ENCODE peak calls at places on chromosomes 5 and 9, in six cellular contexts. R, M, U, F, O and I are unnamed samples. For H3K27me3, the result is how much of the 10 kb centered on the place peaks cover.

GRCh38 chr5:111704452-111705085 is 52.4 kb downstream of the NREP start:
- DNase-seq in R (no peak), M (no peak), U (no peak), F (no peak), O (no peak), I (no peak)

GRCh38 chr5:30960041-30960440 is 233.4 kb upstream of the CDH6 start:
- DNase-seq in R (no peak), M (no peak), U (no peak), F (no peak), O (no peak), I (no peak)

GRCh38 chr9:5518937-5519319 is 8.6 kb downstream of the PDCD1LG2 start:
- DNase-seq in R (no peak), M (no peak), U (no peak), F (no peak), O (no peak), I (no peak)

GRCh38 chr9:94800424-94801117 is 74.1 kb downstream of the AOPEP start:
- DNase-seq in R (no peak), M (no peak), U (peak), F (no peak), O (no peak), I (no peak)

GRCh38 chr9:137919095-137919465 is 41.5 kb downstream of the CACNA1B start:
- DNase-seq in R (no peak), M (no peak), U (no peak), F (no peak), O (no peak), I (no peak)

GRCh38 chr5:144011348-144011861 is 159.1 kb downstream of the YIPF5 start:
- DNase-seq in R (no peak), M (no peak), U (no peak), F (no peak), O (no peak), I (no peak)

GRCh38 chr9:33202552-33203300 is 35.6 kb upstream of the B4GALT1 start:
- DNase-seq in R (no peak), M (no peak), U (no peak), F (no peak), O (no peak), I (no peak)

GRCh38 chr9:33143241-33143642 is 23.9 kb downstream of the B4GALT1 start:
- DNase-seq in R (no peak), M (peak), U (no peak), F (no peak), O (no peak), I (peak)

GRCh38 chr5:53479656-53480473 is 564 bp upstream of the FST start:
- DNase-seq in R (peak), M (peak), U (peak), F (no peak), O (no peak), I (no peak)

GRCh38 chr5:139395844-139396640 is 1.1 kb upstream of the PROB1 start:
- DNase-seq in R (no peak), M (no peak), U (peak), F (no peak), O (no peak), I (no peak)

GRCh38 chr5:139392678-139393496 is 2.0 kb downstream of the PROB1 start:
- DNase-seq in R (peak), M (peak), U (peak), F (peak), O (no peak), I (no peak)

GRCh38 chr5:139394654-139395566 is at the start of gene PROB1:
- DNase-seq in R (no peak), M (no peak), U (peak), F (no peak), O (no peak), I (no peak)

GRCh38 chr5:139393497-139394122 is 1.3 kb downstream of the PROB1 start:
- DNase-seq in R (no peak), M (no peak), U (no peak), F (no peak), O (no peak), I (no peak)

GRCh38 chr5:139394123-139394653 is 716 bp downstream of the PROB1 start:
- DNase-seq in R (no peak), M (peak), U (peak), F (peak), O (no peak), I (no peak)
- H3K4me3 ChIP-seq in R (no peak), M (peak), U (peak), F (peak), O (peak), I (peak)

DNA sequence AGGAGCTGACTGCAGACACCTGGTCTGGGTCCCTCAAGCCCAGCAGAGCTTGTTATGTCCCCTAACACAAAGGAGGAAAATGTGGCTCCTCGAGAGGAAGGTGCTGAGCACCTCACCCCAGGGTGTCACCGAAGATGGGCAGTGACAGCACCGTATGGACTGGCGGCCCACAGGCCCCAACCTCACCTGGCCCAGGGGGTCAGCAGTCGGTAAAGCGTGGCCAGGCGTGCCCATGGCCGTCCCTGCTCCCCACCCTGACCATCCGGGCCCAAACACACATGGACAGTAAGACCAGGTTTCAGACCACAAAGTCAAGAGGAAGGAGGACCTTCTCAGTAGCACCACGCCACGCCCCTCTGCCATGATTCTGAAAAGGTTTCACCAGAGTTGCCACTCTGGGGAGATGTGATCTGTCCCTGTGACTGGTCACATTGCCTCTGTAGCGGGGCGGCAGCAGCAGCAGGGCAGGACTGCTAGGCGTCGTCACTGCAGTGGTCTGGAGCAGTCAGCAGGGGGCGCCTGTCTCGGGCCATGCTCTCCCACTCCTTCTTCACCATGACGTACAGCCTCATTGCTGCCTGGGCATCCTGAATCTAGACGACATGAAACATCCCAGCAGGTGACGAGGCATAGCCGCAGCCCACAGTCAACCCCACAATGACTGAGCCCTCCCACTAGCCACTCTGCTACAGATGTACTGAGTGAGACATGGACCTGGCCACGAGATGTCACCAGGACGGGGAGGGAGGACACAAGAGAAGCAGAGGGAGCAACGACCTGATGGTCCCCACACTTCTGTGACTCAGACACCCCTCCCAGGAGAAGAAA is 11.1 kb downstream of the REXO4 start:
- DNase-seq in R (peak), M (peak), U (peak), F (peak), O (no peak), I (no peak)
- TF ChIP-seq CTCF in R (peak), M (peak), U (peak), F (peak), O (peak), I (peak)

GRCh38 chr9:136187683-136188586 is 17.0 kb downstream of the LHX3 start:
- DNase-seq in R (no peak), M (no peak), U (peak), F (no peak), O (no peak), I (no peak)
- H3K27me3 ChIP-seq in R (under half), M (under half), U (under half), F (under half), O (half or more), I (half or more)

GRCh38 chr9:6987381-6987780 is 229.6 kb downstream of the KDM4C start:
- DNase-seq in R (no peak), M (no peak), U (no peak), F (no peak), O (no peak), I (no peak)
- H3K4me3 ChIP-seq in R (no peak), M (no peak), U (no peak), F (no peak), O (no peak), I (no peak)